ENCODE peak calls at places on chromosomes 13 and 19, in five cellular contexts. One of them, this sample, is unnamed.

GRCh38 chr13:49594576-49594975 is 9.2 kb upstream of the RCBTB1 start:
- DNase-seq in SK-N-SH: no peak
- DNase-seq in NB4: no peak
- DNase-seq in WTC11: no peak
- DNase-seq in A549: no peak
- DNase-seq in this sample: no peak

GRCh38 chr19:46022431-46023310 is at the start of gene PGLYRP1:
- DNase-seq in A549: no peak
- DNase-seq in SK-N-SH: no peak
- DNase-seq in NB4: peak; percentile 20
- DNase-seq in WTC11: peak; percentile 47
- DNase-seq in this sample: no peak

GRCh38 chr19:29845576-29846176 is 33.9 kb downstream of the CCNE1 start:
- DNase-seq in WTC11: no peak
- DNase-seq in SK-N-SH: peak; percentile 63
- DNase-seq in NB4: peak; percentile 48
- DNase-seq in A549: peak; percentile 87
- DNase-seq in this sample: no peak

GRCh38 chr13:106372199-106373160 is 163.0 kb downstream of the EFNB2 start:
- DNase-seq in NB4: peak; percentile 46
- DNase-seq in A549: no peak
- DNase-seq in WTC11: no peak
- DNase-seq in SK-N-SH: no peak
- DNase-seq in this sample: peak; percentile 95

GRCh38 chr19:6227941-6228325 is 51.8 kb downstream of the MLLT1 start:
- DNase-seq in WTC11: no peak
- DNase-seq in A549: no peak
- DNase-seq in SK-N-SH: no peak
- DNase-seq in NB4: no peak
- DNase-seq in this sample: no peak

GRCh38 chr13:27619711-27620376 is 485 bp downstream of the LNX2 start:
- DNase-seq in SK-N-SH: peak; percentile 70
- DNase-seq in A549: peak; percentile 8
- DNase-seq in NB4: peak; percentile 68
- DNase-seq in WTC11: no peak
- DNase-seq in this sample: peak; percentile 56

GRCh38 chr13:26197298-26197697 is 24.8 kb downstream of the RNF6 start:
- DNase-seq in NB4: no peak
- DNase-seq in A549: no peak
- DNase-seq in WTC11: no peak
- DNase-seq in SK-N-SH: no peak
- DNase-seq in this sample: no peak

GRCh38 chr13:21124853-21125252 is 51.5 kb downstream of the SKA3 start:
- DNase-seq in WTC11: no peak
- DNase-seq in A549: no peak
- DNase-seq in NB4: peak; percentile 53
- DNase-seq in SK-N-SH: peak; percentile 67
- DNase-seq in this sample: peak; percentile 67

GRCh38 chr13:30607908-30608307 is 9.8 kb upstream of the USPL1 start:
- DNase-seq in WTC11: no peak
- DNase-seq in SK-N-SH: no peak
- DNase-seq in NB4: peak; percentile 59
- DNase-seq in A549: no peak
- DNase-seq in this sample: no peak

DNA sequence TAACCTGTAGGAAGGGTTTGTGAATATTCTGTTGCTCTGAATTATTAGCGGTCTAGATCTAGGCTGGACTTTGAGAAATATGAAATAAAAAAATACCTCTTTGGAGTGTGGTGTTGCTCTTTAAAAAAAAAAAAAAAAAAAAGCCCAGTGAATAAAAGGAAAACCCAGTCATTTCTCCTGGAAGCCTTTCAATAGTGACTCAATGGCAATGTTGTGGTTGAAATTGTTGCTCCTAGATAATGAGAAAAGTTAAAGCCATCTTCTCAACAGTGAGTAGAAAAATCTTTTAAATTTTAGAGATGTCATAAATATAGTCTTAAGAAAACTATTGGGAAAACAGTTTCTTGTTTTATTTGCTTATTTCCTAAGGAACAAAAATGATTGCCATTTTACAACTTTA is 135.3 kb downstream of the RFC3 start:
- DNase-seq in WTC11: no peak
- DNase-seq in NB4: no peak
- DNase-seq in SK-N-SH: no peak
- DNase-seq in A549: no peak
- DNase-seq in this sample: peak; percentile 13
- TF ChIP-seq MAX in WTC11: no peak
- TF ChIP-seq MAX in NB4: no peak
- TF ChIP-seq MAX in SK-N-SH: no peak
- TF ChIP-seq MAX in A549: no peak
- TF ChIP-seq MAX in this sample: no peak

GRCh38 chr13:52374873-52375411 is 31.0 kb downstream of the THSD1 start:
- DNase-seq in A549: no peak
- DNase-seq in SK-N-SH: no peak
- DNase-seq in NB4: no peak
- DNase-seq in WTC11: no peak
- DNase-seq in this sample: peak; percentile 10

GRCh38 chr13:52374389-52374788 is 31.6 kb downstream of the THSD1 start:
- DNase-seq in NB4: no peak
- DNase-seq in SK-N-SH: no peak
- DNase-seq in WTC11: no peak
- DNase-seq in A549: no peak
- DNase-seq in this sample: peak; percentile 64

DNA sequence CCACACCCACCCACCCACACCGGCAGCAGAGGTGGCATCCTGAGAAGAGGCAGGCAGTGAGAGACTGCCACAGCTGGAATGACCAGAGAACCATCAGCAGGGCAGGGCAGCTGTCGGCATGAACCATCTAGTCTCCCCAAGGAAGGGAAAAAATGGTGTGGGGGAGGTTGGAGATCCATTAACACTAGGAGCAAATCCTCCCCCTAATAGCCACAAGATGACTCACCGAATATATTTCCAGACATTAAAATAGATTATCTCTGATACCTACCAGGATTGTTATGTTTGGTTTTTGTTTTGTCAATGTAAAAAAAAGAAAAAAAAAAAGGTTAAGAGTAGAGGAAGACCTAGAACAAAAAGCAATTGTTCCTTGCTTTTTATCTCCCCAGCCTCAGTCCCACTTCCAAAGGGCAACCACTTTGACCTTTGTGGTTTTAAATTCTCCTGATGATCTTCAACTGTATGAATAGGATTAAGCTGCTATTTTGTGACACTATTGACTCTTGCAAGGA is 34.2 kb downstream of the THSD1 start:
- DNase-seq in A549: no peak
- DNase-seq in NB4: peak; percentile 32
- DNase-seq in SK-N-SH: peak; percentile 24
- DNase-seq in WTC11: no peak
- DNase-seq in this sample: peak; percentile 76
- TF ChIP-seq MAX in A549: no peak
- TF ChIP-seq MAX in NB4: no peak
- TF ChIP-seq MAX in SK-N-SH: no peak
- TF ChIP-seq MAX in WTC11: no peak
- TF ChIP-seq MAX in this sample: no peak

DNA sequence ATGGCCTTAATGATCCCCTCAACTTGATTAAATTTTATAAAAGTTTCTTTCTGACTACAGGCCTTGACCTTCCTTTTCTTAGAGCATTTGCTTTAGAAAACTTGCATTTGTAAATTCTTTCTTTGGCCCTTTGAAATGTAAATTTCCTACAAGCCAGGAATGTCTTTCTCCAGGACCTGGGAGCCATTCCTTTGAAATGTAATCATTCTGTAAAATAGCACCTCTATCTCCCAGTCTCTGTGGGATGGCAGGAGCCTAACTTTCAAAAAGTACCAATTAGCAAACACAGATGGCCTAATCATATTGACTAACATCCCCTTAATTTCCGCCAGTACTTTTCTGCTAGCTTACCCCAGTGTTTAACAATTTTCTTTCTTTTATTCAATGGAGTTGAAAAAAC is 1394.2 kb upstream of the ATXN8OS start:
- DNase-seq in SK-N-SH: no peak
- DNase-seq in WTC11: no peak
- DNase-seq in NB4: no peak
- DNase-seq in A549: no peak
- DNase-seq in this sample: no peak
- TF ChIP-seq MAX in SK-N-SH: no peak
- TF ChIP-seq MAX in WTC11: no peak
- TF ChIP-seq MAX in NB4: no peak
- TF ChIP-seq MAX in A549: no peak
- TF ChIP-seq MAX in this sample: no peak

DNA sequence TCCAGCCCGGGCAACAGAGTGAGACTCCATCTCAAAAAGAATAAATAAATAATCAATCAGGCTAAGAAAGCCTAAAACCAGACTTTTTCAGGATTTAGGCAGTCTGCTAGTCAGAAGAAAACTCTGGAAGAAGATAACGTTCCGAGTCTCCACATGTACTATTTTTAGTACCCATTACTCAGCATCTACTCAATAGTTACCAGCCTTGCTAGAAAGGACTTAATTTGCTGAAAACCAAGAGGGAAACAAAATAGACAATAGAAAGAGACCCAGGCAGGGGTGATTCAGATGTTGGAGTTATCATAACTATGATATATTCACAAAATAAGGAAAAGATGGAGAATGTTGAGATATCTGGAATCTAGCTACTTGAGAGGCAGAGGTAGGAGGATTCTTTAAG is 3.6 kb upstream of the LIN7B start:
- DNase-seq in A549: no peak
- DNase-seq in WTC11: no peak
- DNase-seq in NB4: no peak
- DNase-seq in SK-N-SH: no peak
- DNase-seq in this sample: no peak
- TF ChIP-seq MAX in A549: no peak
- TF ChIP-seq MAX in WTC11: no peak
- TF ChIP-seq MAX in NB4: no peak
- TF ChIP-seq MAX in SK-N-SH: no peak
- TF ChIP-seq MAX in this sample: no peak

DNA sequence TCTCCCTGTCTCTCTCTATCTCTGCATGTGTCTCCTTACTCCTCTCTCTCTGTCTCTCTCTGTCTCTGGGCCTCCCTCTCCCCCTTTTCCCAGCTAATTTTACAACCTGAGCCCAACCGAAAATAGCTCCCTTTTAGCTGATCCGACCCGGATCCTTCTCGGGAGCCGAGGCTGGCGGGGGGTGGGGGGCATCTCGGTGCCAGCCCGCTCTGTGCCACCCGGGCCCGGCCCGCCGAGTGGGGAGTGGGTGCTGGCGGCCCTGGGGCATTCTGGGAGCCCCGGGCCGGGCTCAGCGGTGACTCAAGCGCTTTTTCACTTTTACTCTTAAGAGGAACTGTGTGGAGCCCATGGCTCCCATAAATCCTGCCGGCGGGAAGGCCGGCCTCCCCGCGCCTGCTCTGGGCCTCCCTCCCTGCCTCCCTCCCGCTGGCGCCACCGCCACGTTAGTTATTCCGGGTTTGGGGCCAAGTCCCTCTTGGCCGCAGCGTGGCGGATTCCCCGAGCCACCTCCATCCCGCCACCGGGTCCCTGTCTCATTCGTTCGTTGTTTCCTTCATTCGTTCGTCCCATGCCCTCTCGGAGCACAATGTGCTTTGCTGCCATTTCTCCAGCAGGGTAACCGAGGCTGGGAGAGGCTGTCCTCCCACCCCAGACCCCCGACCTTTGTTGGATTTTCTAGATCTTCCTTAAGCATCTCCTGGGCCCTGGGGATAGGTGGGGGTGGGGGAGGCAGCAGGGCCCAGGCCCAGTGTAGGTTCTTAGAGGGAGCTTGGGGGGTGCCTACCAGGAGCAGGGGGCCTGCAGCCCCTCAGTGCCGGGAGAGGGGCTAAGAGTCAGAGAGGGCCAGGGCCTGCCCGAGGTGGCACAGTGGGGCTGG is 3.2 kb downstream of the NFIC start:
- DNase-seq in A549: no peak
- DNase-seq in SK-N-SH: no peak
- DNase-seq in NB4: no peak
- DNase-seq in WTC11: no peak
- DNase-seq in this sample: peak; percentile 41
- TF ChIP-seq MAX in A549: no peak
- TF ChIP-seq MAX in SK-N-SH: no peak
- TF ChIP-seq MAX in NB4: no peak
- TF ChIP-seq MAX in WTC11: no peak
- TF ChIP-seq MAX in this sample: no peak

DNA sequence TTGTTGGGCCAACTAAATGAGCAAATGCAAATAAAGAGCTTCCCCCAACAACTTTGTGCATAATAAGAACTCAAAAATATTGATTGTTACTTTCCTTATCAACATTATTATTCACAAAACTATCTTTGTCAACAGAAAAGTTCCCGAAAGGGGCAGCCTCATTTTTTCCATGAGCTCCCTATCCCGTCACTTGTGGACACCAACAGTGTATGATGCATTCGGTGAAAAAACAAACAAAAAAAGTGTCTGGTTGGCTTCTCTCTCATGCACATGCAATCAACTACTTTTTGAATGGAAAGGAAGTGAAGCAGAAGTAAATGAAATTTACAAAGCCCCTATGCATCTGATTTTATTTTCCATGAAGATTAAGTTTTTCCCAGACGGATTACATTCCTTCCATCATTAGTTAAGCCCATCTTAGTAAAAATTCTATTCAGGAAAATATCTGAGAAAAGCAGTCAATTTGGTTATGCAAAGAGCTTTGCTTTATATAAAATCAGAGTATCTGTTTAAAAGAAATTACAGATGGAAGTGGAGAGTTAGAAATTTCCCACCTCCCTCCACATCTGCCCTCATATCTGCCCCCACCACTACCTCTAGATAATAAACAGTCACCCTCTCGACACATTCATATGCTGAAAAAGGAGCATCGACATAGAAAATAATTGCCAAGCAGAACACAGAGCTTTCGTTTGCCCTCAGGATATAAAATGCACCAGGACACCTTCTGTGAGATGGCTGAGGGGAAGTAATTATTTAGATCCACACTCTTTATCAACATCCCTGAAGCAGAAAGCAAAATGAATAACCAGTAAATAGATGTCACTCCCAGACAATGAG is 527.0 kb downstream of the RFC3 start:
- DNase-seq in NB4: no peak
- DNase-seq in A549: no peak
- DNase-seq in SK-N-SH: peak; percentile 27
- DNase-seq in WTC11: no peak
- DNase-seq in this sample: no peak
- TF ChIP-seq MAX in NB4: no peak
- TF ChIP-seq MAX in A549: no peak
- TF ChIP-seq MAX in SK-N-SH: no peak
- TF ChIP-seq MAX in WTC11: no peak
- TF ChIP-seq MAX in this sample: no peak

GRCh38 chr19:15111758-15112157 is 4.6 kb downstream of the SYDE1 start:
- DNase-seq in SK-N-SH: no peak
- DNase-seq in A549: no peak
- DNase-seq in WTC11: no peak
- DNase-seq in NB4: no peak
- DNase-seq in this sample: no peak
- TF ChIP-seq MAX in SK-N-SH: no peak
- TF ChIP-seq MAX in A549: no peak
- TF ChIP-seq MAX in WTC11: no peak
- TF ChIP-seq MAX in NB4: no peak
- TF ChIP-seq MAX in this sample: no peak